ENCODE peak calls at places on chromosomes 7 and 10, in four cellular contexts. I is astrocyte of the spinal cord; G is SJSA1; V is stimulated activated CD4-positive, alpha-beta T cell treated with anti-CD3 and anti-CD28 coated beads, Interleukin-2, amount 100 ng/mL, for 48 hours. Z is an unnamed sample.

GRCh38 chr10:29658984-29659769 is 24.4 kb upstream of the SVIL start:
- DNase-seq in I (peak; percentile 100), G (peak; percentile 99), V (peak; percentile 27), Z (peak; percentile 51)

GRCh38 chr7:25179325-25179724 is 49.0 kb downstream of the NPVF start:
- DNase-seq in I (no peak), G (no peak), V (no peak), Z (no peak)

GRCh38 chr10:123643315-123643714 is 22.8 kb upstream of the GPR26 start:
- DNase-seq in I (no peak), G (no peak), V (no peak), Z (no peak)

GRCh38 chr10:5632430-5632829 is 34.0 kb downstream of the ASB13 start:
- DNase-seq in I (no peak), G (no peak), V (no peak), Z (no peak)

GRCh38 chr7:66187894-66188293 is 17.2 kb upstream of the TPST1 start:
- DNase-seq in I (no peak), G (no peak), V (no peak), Z (no peak)

GRCh38 chr10:87850742-87851205 is 12.6 kb downstream of the KLLN start:
- DNase-seq in I (peak; percentile 72), G (peak; percentile 33), V (peak; percentile 16), Z (no peak)

GRCh38 chr10:36023939-36024338 is 381.8 kb upstream of the FZD8 start:
- DNase-seq in I (peak; percentile 69), G (peak; percentile 61), V (no peak), Z (no peak)

GRCh38 chr7:44824894-44825526 is 22.9 kb downstream of the H2AZ2 start:
- DNase-seq in I (no peak), G (no peak), V (no peak), Z (no peak)

GRCh38 chr7:8143151-8143874 is 118.7 kb downstream of the ICA1 start:
- DNase-seq in I (no peak), G (no peak), V (no peak), Z (no peak)

GRCh38 chr7:139725077-139725476 is 52.7 kb downstream of the HIPK2 start:
- DNase-seq in I (peak; percentile 90), G (peak; percentile 76), V (no peak), Z (no peak)

GRCh38 chr7:44284216-44284615 is 41.2 kb downstream of the CAMK2B start:
- DNase-seq in I (no peak), G (no peak), V (no peak), Z (no peak)

GRCh38 chr10:63543576-63543962 is 22.4 kb downstream of the REEP3 start:
- DNase-seq in I (no peak), G (no peak), V (no peak), Z (no peak)

GRCh38 chr7:38863609-38864291 is 45.2 kb downstream of the VPS41 start:
- DNase-seq in I (no peak), G (no peak), V (no peak), Z (no peak)

GRCh38 chr10:15815242-15815885 is 44.9 kb downstream of the MINDY3 start:
- DNase-seq in I (no peak), G (no peak), V (no peak), Z (no peak)

GRCh38 chr7:128919241-128919640 is 8.7 kb upstream of the KCP start:
- DNase-seq in I (no peak), G (no peak), V (no peak), Z (no peak)

GRCh38 chr7:80552304-80552703 is 40.4 kb upstream of the GNAT3 start:
- DNase-seq in I (no peak), G (no peak), V (no peak), Z (no peak)

GRCh38 chr10:102395677-102396197 is at the start of gene NFKB2:
- DNase-seq in I (no peak), G (no peak), V (no peak), Z (no peak)

GRCh38 chr7:105769951-105770628 is 106.3 kb downstream of the ATXN7L1 start:
- DNase-seq in I (peak; percentile 19), G (peak; percentile 37), V (no peak), Z (no peak)

Z was measured in GM19239.